ENCODE peak calls at places on chromosome 13, in four cellular contexts. T, M, U and R are unnamed samples.
A peak's percentile ranks its signal among the peaks of the same experiment; 100 is the strongest.

GRCh38 chr13:57716295-57716694 is 84.8 kb downstream of the PCDH17 start:
- DNase-seq in T (peak; percentile 2), M (no peak), U (no peak), R (no peak)

GRCh38 chr13:33676045-33676699 is 141.8 kb upstream of the RFC3 start:
- DNase-seq in T (peak; percentile 53), M (no peak), U (no peak), R (no peak)

GRCh38 chr13:25462301-25463125 is 90.7 kb downstream of the ATP8A2 start:
- DNase-seq in T (no peak), M (no peak), U (no peak), R (no peak)

GRCh38 chr13:33322474-33322827 is 36.9 kb upstream of the STARD13 start:
- DNase-seq in T (no peak), M (peak; percentile 83), U (no peak), R (no peak)

GRCh38 chr13:84662503-84662902 is 780.2 kb upstream of the SLITRK1 start:
- DNase-seq in T (no peak), M (no peak), U (no peak), R (no peak)

GRCh38 chr13:42490676-42491075 is 83.3 kb upstream of the TNFSF11 start:
- DNase-seq in T (no peak), M (no peak), U (no peak), R (no peak)

GRCh38 chr13:100584901-100585300 is 3.7 kb downstream of the GGACT start:
- DNase-seq in T (no peak), M (no peak), U (no peak), R (no peak)

GRCh38 chr13:32752997-32753606 is 166.8 kb downstream of the PDS5B start:
- DNase-seq in T (no peak), M (no peak), U (no peak), R (no peak)

GRCh38 chr13:43269037-43269476 is 245.7 kb downstream of the DNAJC15 start:
- DNase-seq in T (peak; percentile 72), M (peak; percentile 84), U (no peak), R (no peak)

GRCh38 chr13:93522486-93522885 is 295.9 kb downstream of the GPC6 start:
- DNase-seq in T (no peak), M (no peak), U (no peak), R (no peak)

GRCh38 chr13:27792393-27793218 is at the start of gene GSX1:
- DNase-seq in T (peak; percentile 18), M (no peak), U (no peak), R (no peak)

GRCh38 chr13:50609016-50609415 is 234.5 kb downstream of the DLEU7 start:
- DNase-seq in T (no peak), M (no peak), U (no peak), R (no peak)

GRCh38 chr13:106534844-106535551 is 464 bp downstream of the EFNB2 start:
- DNase-seq in T (no peak), M (peak; percentile 68), U (peak; percentile 70), R (peak; percentile 31)

GRCh38 chr13:99313473-99313872 is 6.3 kb upstream of the GPR183 start:
- DNase-seq in T (no peak), M (no peak), U (no peak), R (no peak)

GRCh38 chr13:114134111-114134943 is 1.9 kb upstream of the RASA3 start:
- DNase-seq in T (no peak), M (peak; percentile 61), U (no peak), R (no peak)

GRCh38 chr13:87677334-87678234 is 6.4 kb downstream of the SLITRK5 start:
- DNase-seq in T (peak; percentile 1), M (no peak), U (no peak), R (no peak)

GRCh38 chr13:113917523-113918371 is 53.9 kb upstream of the GAS6 start:
- DNase-seq in T (no peak), M (no peak), U (peak; percentile 77), R (no peak)

GRCh38 chr13:33958964-33959363 is 141.0 kb downstream of the RFC3 start:
- DNase-seq in T (no peak), M (no peak), U (no peak), R (no peak)

GRCh38 chr13:64801768-64802167 is 2428.4 kb downstream of the PCDH9 start:
- DNase-seq in T (no peak), M (no peak), U (no peak), R (no peak)

GRCh38 chr13:19818223-19818842 is 35.6 kb upstream of the PSPC1 start:
- DNase-seq in T (peak; percentile 4), M (no peak), U (no peak), R (no peak)

GRCh38 chr13:81017525-81018152 is 676.7 kb upstream of the SPRY2 start:
- DNase-seq in T (peak; percentile 28), M (no peak), U (no peak), R (no peak)

GRCh38 chr13:33006646-33007045 is 9.6 kb upstream of the KL start:
- DNase-seq in T (no peak), M (no peak), U (no peak), R (no peak)

GRCh38 chr13:111044087-111044830 is 70.9 kb upstream of the ARHGEF7 start:
- DNase-seq in T (no peak), M (no peak), U (no peak), R (no peak)
- TF ChIP-seq POLR2AphosphoS5 in T (no peak), M (no peak), U (no peak), R (no peak)

GRCh38 chr13:45337395-45337794 is 3.6 kb downstream of the TPT1 start:
- DNase-seq in T (no peak), M (no peak), U (no peak), R (no peak)

GRCh38 chr13:45333973-45334922 is 6.7 kb downstream of the TPT1 start:
- DNase-seq in T (no peak), M (no peak), U (no peak), R (no peak)

GRCh38 chr13:45336025-45336800 is 4.8 kb downstream of the TPT1 start:
- DNase-seq in T (no peak), M (no peak), U (no peak), R (no peak)

GRCh38 chr13:45333251-45333972 is 7.6 kb downstream of the TPT1 start:
- DNase-seq in T (no peak), M (no peak), U (no peak), R (no peak)

DNA sequence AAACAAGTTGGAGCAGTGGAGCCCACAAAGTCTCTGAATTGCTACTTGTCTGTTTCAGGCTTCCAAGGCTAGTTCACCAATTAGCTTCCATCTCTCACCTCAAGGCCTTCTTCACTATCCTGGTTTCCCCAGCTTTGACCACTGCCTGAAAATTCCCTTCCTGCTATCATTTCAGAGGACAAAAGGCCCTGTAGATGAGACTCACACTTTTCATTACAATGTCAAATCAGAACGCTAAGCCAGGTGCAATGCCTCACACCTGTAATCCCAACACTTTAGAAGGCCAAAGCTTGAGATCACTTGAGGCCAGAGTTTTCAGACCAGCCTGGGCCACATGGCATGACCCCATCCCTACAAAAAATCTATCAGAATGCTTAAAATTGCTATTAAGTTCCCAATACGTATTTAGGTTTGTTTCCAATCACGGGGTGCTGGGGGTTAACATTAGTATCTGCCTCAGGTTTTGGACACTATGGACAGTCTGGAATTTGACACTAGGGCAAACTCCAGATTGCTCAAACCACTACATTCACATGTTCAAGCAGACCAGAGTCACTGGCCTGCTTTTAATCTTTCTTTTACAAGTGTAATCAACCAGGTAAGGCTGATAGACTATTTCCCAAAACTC is 5.5 kb downstream of the TPT1 start:
- DNase-seq in T (peak; percentile 65), M (no peak), U (no peak), R (no peak)
- TF ChIP-seq POLR2A in T (peak; percentile 80), M (no peak), U (no peak), R (peak; percentile 64)

GRCh38 chr13:30905932-30906383 is at the start of gene MEDAG:
- DNase-seq in T (no peak), M (peak; percentile 91), U (peak; percentile 91), R (no peak)
- TF ChIP-seq POLR2AphosphoS5 in T (no peak), M (peak; percentile 39), U (no peak), R (no peak)

GRCh38 chr13:41137241-41137640 is 4.6 kb upstream of the KBTBD6 start:
- DNase-seq in T (no peak), M (no peak), U (no peak), R (no peak)

GRCh38 chr13:41130356-41130755 is 2.2 kb downstream of the KBTBD6 start:
- DNase-seq in T (no peak), M (no peak), U (no peak), R (no peak)

GRCh38 chr13:41133951-41134350 is 1.3 kb upstream of the KBTBD6 start:
- DNase-seq in T (no peak), M (no peak), U (no peak), R (no peak)

GRCh38 chr13:41136396-41137031 is 3.9 kb upstream of the KBTBD6 start:
- DNase-seq in T (no peak), M (no peak), U (no peak), R (no peak)

GRCh38 chr13:41132512-41133152 is at the start of gene KBTBD6:
- DNase-seq in T (peak; percentile 97), M (peak; percentile 97), U (peak; percentile 96), R (peak; percentile 78)
- TF ChIP-seq POLR2A in T (peak; percentile 82), M (peak; percentile 38), U (peak; percentile 23), R (peak; percentile 68)

GRCh38 chr13:49400755-49401659 is 42.9 kb downstream of the CAB39L start:
- DNase-seq in T (no peak), M (peak; percentile 80), U (no peak), R (no peak)
- TF ChIP-seq POLR2AphosphoS5 in T (no peak), M (peak; percentile 90), U (no peak), R (no peak)

GRCh38 chr13:109725297-109725696 is 61.1 kb downstream of the IRS2 start:
- DNase-seq in T (no peak), M (no peak), U (no peak), R (no peak)
- TF ChIP-seq POLR2A in T (no peak), M (no peak), U (no peak), R (no peak)

DNA sequence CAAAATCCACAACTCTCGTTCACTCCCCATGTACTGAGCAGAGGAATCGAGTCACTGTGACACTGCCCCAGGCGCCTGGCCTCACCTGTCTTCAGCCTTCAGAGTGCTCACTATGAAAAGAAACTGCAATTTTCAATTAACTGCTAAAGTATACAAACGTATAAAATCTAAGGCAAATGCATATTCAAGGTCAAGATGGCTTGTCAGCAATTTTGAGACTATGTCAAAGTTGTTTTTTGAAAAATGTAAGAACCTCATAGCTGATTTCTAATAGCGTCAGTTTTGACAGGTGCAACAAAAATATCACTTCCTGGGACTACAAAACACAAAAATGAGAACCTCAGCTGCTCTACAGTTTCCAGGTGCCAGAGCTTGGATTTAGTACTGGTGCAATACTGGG is 31.4 kb downstream of the TUBGCP3 start:
- DNase-seq in T (no peak), M (no peak), U (no peak), R (no peak)
- TF ChIP-seq POLR2AphosphoS5 in T (no peak), M (no peak), U (no peak), R (no peak)